ENCODE peak calls at places on chromosome 22, in five cellular contexts. Q is endothelial cell, O is AG04450, V is GM13977, U is HFF-Myc. R is an unnamed sample.

GRCh38 chr22:33326540-33327295 is 268.5 kb upstream of the SYN3 start:
- DNase-seq in U (no peak), O (peak), Q (no peak), V (no peak), R (no peak)

GRCh38 chr22:35627267-35628041 is 10.3 kb upstream of the MB start:
- DNase-seq in O (peak), V (peak), Q (peak), U (peak), R (peak)

GRCh38 chr22:23218867-23219251 is 38.5 kb downstream of the BCR start:
- DNase-seq in O (no peak), Q (no peak), U (no peak), V (no peak), R (peak)

GRCh38 chr22:27378343-27378800 is 423.2 kb downstream of the MN1 start:
- DNase-seq in V (no peak), O (no peak), Q (no peak), U (no peak), R (no peak)

GRCh38 chr22:48872271-48873260 is 955.1 kb downstream of the BRD1 start:
- DNase-seq in U (no peak), V (no peak), Q (no peak), O (no peak), R (no peak)

GRCh38 chr22:29093501-29093921 is 20.7 kb downstream of the KREMEN1 start:
- DNase-seq in V (no peak), U (peak), Q (no peak), O (peak), R (no peak)

GRCh38 chr22:47168900-47169800 is 406.7 kb downstream of the TBC1D22A start:
- DNase-seq in O (no peak), Q (no peak), U (no peak), V (no peak), R (no peak)

GRCh38 chr22:47101321-47101885 is 339.0 kb downstream of the TBC1D22A start:
- DNase-seq in V (no peak), Q (no peak), U (no peak), O (no peak), R (no peak)

GRCh38 chr22:34842630-34843029 is 223.3 kb upstream of the ISX start:
- DNase-seq in V (no peak), Q (no peak), U (no peak), O (no peak), R (no peak)

GRCh38 chr22:32842486-32842885 is 41.0 kb downstream of the TIMP3 start:
- DNase-seq in V (no peak), Q (no peak), O (no peak), U (no peak), R (no peak)

GRCh38 chr22:28006271-28006670 is 87.2 kb upstream of the PITPNB start:
- DNase-seq in Q (no peak), O (no peak), V (no peak), U (no peak), R (no peak)

GRCh38 chr22:28332410-28332809 is 347.2 kb downstream of the TTC28 start:
- DNase-seq in Q (no peak), U (no peak), V (no peak), O (no peak), R (no peak)

GRCh38 chr22:36409911-36410756 is 22.4 kb upstream of the MYH9 start:
- DNase-seq in Q (peak), O (no peak), U (no peak), V (peak), R (peak)

GRCh38 chr22:17948101-17948500 is 76.3 kb downstream of the MICAL3 start:
- DNase-seq in O (no peak), U (no peak), V (no peak), Q (no peak), R (no peak)

GRCh38 chr22:50620861-50621490 is 7.0 kb downstream of the ARSA start:
- DNase-seq in U (no peak), V (peak), O (no peak), Q (no peak), R (no peak)

GRCh38 chr22:49201046-49201970 is 626.4 kb downstream of the BRD1 start:
- DNase-seq in U (no peak), Q (no peak), V (no peak), O (no peak), R (no peak)

GRCh38 chr22:23068096-23068831 is 2.1 kb upstream of the GNAZ start:
- DNase-seq in U (no peak), V (no peak), Q (no peak), O (no peak), R (no peak)

GRCh38 chr22:46471901-46472721 is 65.3 kb downstream of the CELSR1 start:
- DNase-seq in O (no peak), Q (no peak), U (no peak), V (no peak), R (no peak)

GRCh38 chr22:36595154-36595553 is 66.2 kb upstream of the EIF3D start:
- DNase-seq in V (no peak), U (no peak), Q (no peak), O (no peak), R (no peak)

GRCh38 chr22:28920757-28921584 is 37.6 kb downstream of the ZNRF3 start:
- DNase-seq in U (no peak), Q (no peak), V (peak), O (no peak), R (no peak)

GRCh38 chr22:32333769-32334639 is 23.7 kb upstream of the RFPL3 start:
- DNase-seq in U (no peak), O (no peak), Q (no peak), V (no peak), R (no peak)

GRCh38 chr22:46072030-46072881 is 78.1 kb upstream of the PPARA start:
- DNase-seq in U (no peak), O (no peak), Q (no peak), V (peak), R (no peak)

GRCh38 chr22:18035740-18036139 is 11.4 kb upstream of the MICAL3 start:
- DNase-seq in Q (no peak), O (no peak), U (no peak), V (no peak), R (no peak)

GRCh38 chr22:29201722-29202230 is 3.9 kb upstream of the EMID1 start:
- DNase-seq in U (no peak), Q (no peak), O (no peak), V (peak), R (no peak)

GRCh38 chr22:36344106-36344827 is 43.5 kb downstream of the MYH9 start:
- DNase-seq in O (no peak), V (no peak), Q (no peak), U (no peak), R (no peak)

GRCh38 chr22:27213291-27213690 is 555.9 kb downstream of the MIAT start:
- DNase-seq in V (no peak), Q (no peak), U (no peak), O (no peak), R (no peak)

GRCh38 chr22:32042924-32043323 is at the start of gene SLC5A1:
- DNase-seq in V (no peak), U (no peak), Q (no peak), O (no peak), R (no peak)

GRCh38 chr22:22942511-22943329 is 55.1 kb downstream of the IGLL5 start:
- DNase-seq in V (peak), O (no peak), Q (peak), U (peak), R (no peak)

GRCh38 chr22:27670701-27671412 is 130.7 kb downstream of the MN1 start:
- DNase-seq in U (no peak), O (no peak), Q (peak), V (no peak), R (no peak)

GRCh38 chr22:40920526-40920925 is 30.7 kb upstream of the RBX1 start:
- DNase-seq in O (no peak), V (no peak), Q (no peak), U (no peak), R (no peak)

GRCh38 chr22:34604312-34604711 is 461.6 kb upstream of the ISX start:
- DNase-seq in Q (no peak), U (no peak), V (no peak), O (no peak), R (no peak)

GRCh38 chr22:43315687-43316217 is 27.4 kb downstream of the SCUBE1 start:
- DNase-seq in V (no peak), Q (no peak), U (no peak), O (no peak), R (no peak)

GRCh38 chr22:32083814-32084213 is 40.8 kb downstream of the SLC5A1 start:
- DNase-seq in V (no peak), U (no peak), Q (no peak), O (no peak), R (no peak)

GRCh38 chr22:20550057-20550817 is 42.8 kb downstream of the MED15 start:
- DNase-seq in Q (no peak), O (no peak), V (no peak), U (no peak), R (no peak)

GRCh38 chr22:20550851-20551744 is 43.7 kb downstream of the MED15 start:
- DNase-seq in U (no peak), Q (no peak), O (no peak), V (peak), R (no peak)

GRCh38 chr22:20552450-20552894 is 45.1 kb downstream of the MED15 start:
- DNase-seq in O (no peak), U (no peak), Q (no peak), V (no peak), R (no peak)

GRCh38 chr22:20552913-20553401 is 45.5 kb downstream of the MED15 start:
- DNase-seq in Q (no peak), V (no peak), U (no peak), O (no peak), R (no peak)

DNA sequence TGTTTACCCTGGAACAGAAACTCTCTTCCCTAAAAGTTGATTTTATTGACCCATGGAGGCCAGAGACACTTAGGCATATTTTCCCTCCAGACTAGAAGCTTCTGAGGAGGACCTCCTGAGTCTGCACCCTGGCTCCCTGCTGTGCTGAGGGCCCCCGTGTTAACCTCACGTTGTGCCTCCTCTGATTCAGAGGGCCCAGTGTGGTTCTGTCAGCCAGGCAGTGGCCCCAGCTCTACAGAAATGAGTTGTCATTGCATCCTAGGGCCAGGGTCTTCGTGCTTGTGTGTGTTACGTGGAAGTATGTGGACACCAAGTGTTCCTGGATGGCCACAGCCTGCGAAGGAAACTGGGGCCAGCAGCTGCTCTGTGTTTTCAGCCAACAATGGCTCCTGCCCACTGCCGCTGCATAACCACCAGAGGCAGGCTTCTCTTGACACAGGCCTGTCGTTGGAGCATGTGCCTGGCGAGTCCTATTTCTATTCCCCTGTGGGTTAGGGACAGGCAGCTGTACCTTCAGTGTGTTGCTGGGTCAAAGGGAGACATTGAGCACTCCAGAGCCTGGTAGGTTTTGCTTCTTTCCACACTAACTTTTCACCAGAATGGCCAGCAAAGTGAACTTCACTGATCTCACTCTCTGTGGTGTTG is 44.5 kb downstream of the MED15 start:
- DNase-seq in U (no peak), Q (no peak), O (no peak), V (no peak), R (no peak)
- TF ChIP-seq CTCF in U (peak), Q (no peak), O (peak), V (no peak), R (peak)

GRCh38 chr22:30222321-30222720 is 24.2 kb downstream of the LIF start:
- DNase-seq in Q (no peak), O (no peak), V (no peak), U (no peak), R (no peak)

GRCh38 chr22:30225220-30225922 is 21.2 kb downstream of the LIF start:
- DNase-seq in O (no peak), U (no peak), Q (no peak), V (no peak), R (no peak)

GRCh38 chr22:30226192-30226832 is 20.2 kb downstream of the LIF start:
- DNase-seq in V (no peak), U (no peak), O (no peak), Q (no peak), R (no peak)

GRCh38 chr22:30223303-30223702 is 23.3 kb downstream of the LIF start:
- DNase-seq in V (no peak), Q (no peak), U (no peak), O (no peak), R (no peak)

DNA sequence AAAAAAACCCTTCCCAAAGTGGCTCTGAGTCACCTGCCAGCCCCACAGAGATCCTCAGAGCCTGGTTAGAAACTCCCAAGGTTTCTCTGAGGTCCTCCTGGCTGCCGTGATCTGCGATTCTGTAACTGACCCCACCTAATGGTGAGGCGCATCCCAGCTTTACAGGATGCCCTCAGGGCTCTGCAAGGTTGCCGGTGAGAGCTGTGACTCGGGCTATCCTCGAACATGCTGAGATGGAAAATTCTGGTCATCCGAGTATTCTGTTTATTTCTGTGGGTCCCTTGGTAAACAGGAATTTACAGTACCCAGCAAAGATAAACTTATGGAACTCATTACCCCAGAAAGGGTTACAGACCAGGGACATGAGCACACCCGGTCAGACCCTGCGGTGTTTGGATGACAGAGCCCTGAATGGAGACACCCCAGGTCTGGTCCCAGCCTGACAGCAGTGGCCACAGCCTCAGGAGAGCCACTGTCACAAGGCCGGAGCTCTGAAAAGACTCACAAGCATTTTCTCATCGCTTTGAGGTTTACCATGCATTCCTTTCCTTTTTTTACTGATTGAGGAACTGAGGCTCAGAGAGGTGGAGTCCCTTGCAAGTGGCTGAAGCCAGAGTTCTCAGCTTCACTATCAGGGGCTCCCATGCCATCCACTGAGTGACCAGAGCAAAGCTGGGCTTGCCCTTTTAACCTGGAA is 22.2 kb downstream of the LIF start:
- DNase-seq in O (no peak), Q (no peak), V (no peak), U (no peak), R (no peak)
- TF ChIP-seq CTCF in O (no peak), Q (no peak), V (no peak), U (no peak), R (peak)

GRCh38 chr22:21646608-21647590 is 4.8 kb downstream of the SDF2L1 start:
- DNase-seq in U (peak), O (peak), Q (peak), V (peak), R (no peak)
- TF ChIP-seq CTCF in U (peak), O (peak), Q (peak), V (peak), R (peak)

GRCh38 chr22:41966607-41967240 is 2.5 kb upstream of the SEPTIN3 start:
- DNase-seq in O (peak), Q (peak), V (peak), U (peak), R (peak)
- TF ChIP-seq CTCF in O (peak), Q (no peak), V (peak), U (peak), R (peak)

DNA sequence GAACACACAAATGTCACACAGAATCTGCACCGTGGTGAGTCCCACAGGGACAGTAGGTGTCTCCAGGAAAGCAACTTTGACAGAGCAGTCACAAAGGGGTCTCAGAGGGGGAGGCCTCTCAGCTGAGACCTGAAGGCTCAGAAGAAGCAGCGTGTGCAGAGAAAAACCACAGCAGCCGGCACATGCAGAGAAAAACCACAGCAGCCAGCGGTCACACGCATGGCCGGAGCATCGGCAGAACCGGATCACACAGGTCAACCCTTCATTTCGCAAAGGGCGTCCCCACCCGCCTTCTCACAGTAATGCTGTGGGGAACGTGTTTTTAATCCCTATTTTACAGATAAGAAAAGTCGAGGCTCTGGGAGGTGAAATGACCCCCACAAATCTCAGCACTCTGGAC is 101.6 kb upstream of the PRR5 start:
- DNase-seq in V (no peak), U (no peak), O (no peak), Q (no peak), R (no peak)
- TF ChIP-seq CTCF in V (no peak), U (no peak), O (no peak), Q (no peak), R (no peak)

DNA sequence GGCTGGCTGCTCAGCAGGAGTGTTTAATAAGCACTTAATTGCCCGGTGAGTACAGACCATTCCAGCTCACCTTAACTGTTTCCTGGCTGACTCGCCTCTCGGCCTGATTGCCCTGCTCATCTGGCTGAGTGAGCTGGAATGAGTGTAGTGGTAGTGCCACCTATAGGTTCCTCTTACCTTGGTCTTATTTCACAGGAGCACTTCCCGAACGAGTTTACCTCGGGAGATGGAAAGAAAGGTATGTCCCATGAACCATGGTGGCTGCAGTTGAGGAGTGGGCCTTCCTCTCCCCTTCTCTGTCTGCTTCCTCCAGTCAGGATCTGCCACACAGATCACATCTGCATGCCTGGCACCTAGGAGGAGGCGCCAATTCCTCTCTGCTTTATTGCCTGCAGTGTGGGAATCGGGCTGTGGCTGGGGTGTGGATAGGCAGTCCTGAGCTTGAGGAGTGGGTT is 26.7 kb downstream of the UPB1 start:
- DNase-seq in Q (peak), O (no peak), U (no peak), V (peak), R (peak)
- TF ChIP-seq CTCF in Q (no peak), O (peak), U (peak), V (peak), R (peak)

GRCh38 chr22:20031732-20032406 is 11.0 kb downstream of the TANGO2 start:
- DNase-seq in V (no peak), U (no peak), O (no peak), Q (no peak), R (no peak)
- TF ChIP-seq CTCF in V (no peak), U (no peak), O (no peak), Q (no peak), R (no peak)

DNA sequence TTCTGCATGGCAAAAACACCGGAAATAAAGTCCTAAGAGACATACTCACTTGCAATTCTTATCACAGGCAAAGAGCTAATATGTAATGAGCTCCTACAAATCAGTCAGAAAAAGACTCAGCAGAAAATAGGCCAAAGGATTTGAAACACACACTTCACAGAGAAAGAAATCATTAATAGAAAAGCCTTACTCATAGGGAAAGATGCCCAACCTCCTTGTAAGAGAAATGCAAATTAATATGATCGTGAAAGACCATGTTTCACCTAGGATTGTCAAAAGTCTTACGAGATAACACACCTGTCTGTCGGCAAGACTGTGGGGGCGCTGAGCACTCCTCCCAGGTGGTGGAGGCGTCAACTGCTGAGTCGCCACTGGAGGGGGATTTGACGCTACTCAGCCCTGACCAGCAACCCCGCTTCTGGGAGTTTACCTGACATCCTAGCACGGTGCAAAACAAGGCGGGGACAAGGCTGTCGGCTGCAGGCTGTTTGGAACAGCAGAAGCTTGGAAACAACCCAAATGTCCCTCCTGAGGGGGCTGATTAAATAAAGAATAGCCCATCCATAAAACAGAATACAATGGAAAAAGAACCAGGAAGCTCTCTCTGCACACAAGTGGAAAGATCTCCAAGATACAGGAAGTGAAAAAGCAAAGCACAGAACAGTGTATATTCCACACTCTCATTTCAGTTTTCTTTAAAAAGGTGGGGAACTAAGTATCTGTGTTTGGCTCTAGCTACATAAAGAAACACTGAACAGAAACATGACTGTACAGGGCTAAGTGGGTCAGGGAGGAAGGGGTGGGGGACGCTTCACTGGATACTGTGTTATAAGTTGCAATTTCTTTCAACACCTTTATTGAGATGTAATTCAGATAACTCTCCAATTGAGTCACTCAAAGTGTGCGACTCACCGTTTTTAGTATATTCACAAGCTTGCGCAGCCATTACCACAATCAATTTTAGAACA is 11.5 kb downstream of the CSNK1E start:
- DNase-seq in U (no peak), O (no peak), V (peak), Q (no peak), R (peak)
- TF ChIP-seq CTCF in U (no peak), O (no peak), V (peak), Q (no peak), R (peak)

GRCh38 chr22:44668190-44668885 is 33.7 kb upstream of the PRR5 start:
- DNase-seq in V (peak), O (no peak), U (no peak), Q (peak), R (no peak)
- TF ChIP-seq CTCF in V (no peak), O (no peak), U (no peak), Q (no peak), R (no peak)

R was measured in kidney epithelial cell.